ENCODE peak calls at places on chromosome 5, in eight cellular contexts. One of them, this sample, is unnamed.

GRCh38 chr5:179870403-179870903 is 11.8 kb upstream of the MRNIP start:
- DNase-seq in mammary epithelial cell: no peak
- DNase-seq in caudate nucleus: no peak
- DNase-seq in cardiac muscle cell: peak; percentile 98
- DNase-seq in right atrium auricular region: no peak
- DNase-seq in brain microvascular endothelial cell: peak; percentile 11
- DNase-seq in PC-3: peak; percentile 46
- DNase-seq in tibial nerve: no peak
- DNase-seq in this sample: no peak

GRCh38 chr5:177261510-177261909 is 42.0 kb downstream of the RAB24 start:
- DNase-seq in mammary epithelial cell: no peak
- DNase-seq in caudate nucleus: no peak
- DNase-seq in cardiac muscle cell: no peak
- DNase-seq in right atrium auricular region: no peak
- DNase-seq in brain microvascular endothelial cell: no peak
- DNase-seq in PC-3: no peak
- DNase-seq in tibial nerve: no peak
- DNase-seq in this sample: no peak

GRCh38 chr5:81922790-81923398 is 48.9 kb upstream of the ATG10 start:
- DNase-seq in mammary epithelial cell: no peak
- DNase-seq in caudate nucleus: no peak
- DNase-seq in cardiac muscle cell: peak; percentile 42
- DNase-seq in right atrium auricular region: no peak
- DNase-seq in brain microvascular endothelial cell: no peak
- DNase-seq in PC-3: no peak
- DNase-seq in tibial nerve: no peak
- DNase-seq in this sample: no peak

GRCh38 chr5:8633706-8634105 is 764.8 kb downstream of the MTRR start:
- DNase-seq in mammary epithelial cell: peak; percentile 5
- DNase-seq in caudate nucleus: no peak
- DNase-seq in cardiac muscle cell: no peak
- DNase-seq in right atrium auricular region: no peak
- DNase-seq in brain microvascular endothelial cell: peak; percentile 47
- DNase-seq in PC-3: peak; percentile 15
- DNase-seq in tibial nerve: no peak
- DNase-seq in this sample: no peak

GRCh38 chr5:157471709-157472108 is 11.7 kb downstream of the NIPAL4 start:
- DNase-seq in mammary epithelial cell: peak; percentile 25
- DNase-seq in caudate nucleus: no peak
- DNase-seq in cardiac muscle cell: peak; percentile 24
- DNase-seq in right atrium auricular region: no peak
- DNase-seq in brain microvascular endothelial cell: peak; percentile 19
- DNase-seq in PC-3: peak; percentile 72
- DNase-seq in tibial nerve: no peak
- DNase-seq in this sample: no peak

GRCh38 chr5:102801375-102801774 is 46.3 kb downstream of the PAM start:
- DNase-seq in mammary epithelial cell: no peak
- DNase-seq in caudate nucleus: no peak
- DNase-seq in cardiac muscle cell: no peak
- DNase-seq in right atrium auricular region: no peak
- DNase-seq in brain microvascular endothelial cell: no peak
- DNase-seq in PC-3: no peak
- DNase-seq in tibial nerve: no peak
- DNase-seq in this sample: no peak

GRCh38 chr5:118791986-118792734 is 196.2 kb downstream of the DTWD2 start:
- DNase-seq in mammary epithelial cell: peak; percentile 41
- DNase-seq in caudate nucleus: peak; percentile 32
- DNase-seq in cardiac muscle cell: peak; percentile 76
- DNase-seq in right atrium auricular region: peak; percentile 62
- DNase-seq in brain microvascular endothelial cell: peak; percentile 79
- DNase-seq in PC-3: peak; percentile 65
- DNase-seq in tibial nerve: no peak
- DNase-seq in this sample: peak; percentile 13

GRCh38 chr5:2732850-2733249 is 18.6 kb downstream of the IRX2 start:
- DNase-seq in mammary epithelial cell: no peak
- DNase-seq in caudate nucleus: no peak
- DNase-seq in cardiac muscle cell: no peak
- DNase-seq in right atrium auricular region: no peak
- DNase-seq in brain microvascular endothelial cell: no peak
- DNase-seq in PC-3: no peak
- DNase-seq in tibial nerve: no peak
- DNase-seq in this sample: no peak

GRCh38 chr5:95816803-95817202 is 5.7 kb downstream of the GLRX start:
- DNase-seq in mammary epithelial cell: no peak
- DNase-seq in caudate nucleus: no peak
- DNase-seq in cardiac muscle cell: no peak
- DNase-seq in right atrium auricular region: no peak
- DNase-seq in brain microvascular endothelial cell: no peak
- DNase-seq in PC-3: no peak
- DNase-seq in tibial nerve: no peak
- DNase-seq in this sample: no peak

GRCh38 chr5:95816341-95816740 is 6.2 kb downstream of the GLRX start:
- DNase-seq in mammary epithelial cell: no peak
- DNase-seq in caudate nucleus: no peak
- DNase-seq in cardiac muscle cell: no peak
- DNase-seq in right atrium auricular region: no peak
- DNase-seq in brain microvascular endothelial cell: no peak
- DNase-seq in PC-3: no peak
- DNase-seq in tibial nerve: no peak
- DNase-seq in this sample: no peak

GRCh38 chr5:95818181-95819147 is 4.1 kb downstream of the GLRX start:
- DNase-seq in mammary epithelial cell: no peak
- DNase-seq in caudate nucleus: no peak
- DNase-seq in cardiac muscle cell: no peak
- DNase-seq in right atrium auricular region: no peak
- DNase-seq in brain microvascular endothelial cell: no peak
- DNase-seq in PC-3: no peak
- DNase-seq in tibial nerve: no peak
- DNase-seq in this sample: no peak

GRCh38 chr5:95815143-95815729 is 7.3 kb downstream of the GLRX start:
- DNase-seq in mammary epithelial cell: no peak
- DNase-seq in caudate nucleus: no peak
- DNase-seq in cardiac muscle cell: no peak
- DNase-seq in right atrium auricular region: no peak
- DNase-seq in brain microvascular endothelial cell: no peak
- DNase-seq in PC-3: no peak
- DNase-seq in tibial nerve: no peak
- DNase-seq in this sample: no peak

DNA sequence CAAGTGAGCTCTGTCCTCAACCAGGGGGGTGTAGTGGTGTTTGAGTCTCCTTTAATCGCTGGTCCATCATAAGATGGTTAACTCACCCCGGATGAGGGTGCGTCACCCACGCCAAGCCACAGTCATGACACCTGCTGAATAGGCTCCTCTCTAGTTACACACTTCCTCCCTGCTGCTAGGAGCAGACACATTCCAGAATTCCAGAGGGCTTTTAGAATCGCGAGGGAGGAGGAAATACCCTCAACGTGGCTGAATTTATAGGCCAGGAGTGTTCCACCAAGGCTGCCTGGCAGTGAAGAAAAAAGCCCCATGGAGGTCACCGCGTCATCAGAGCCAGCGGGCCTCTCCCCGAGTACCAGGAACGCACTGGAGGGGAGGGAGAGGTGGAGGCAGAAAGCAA is 5.1 kb downstream of the GLRX start:
- DNase-seq in mammary epithelial cell: no peak
- DNase-seq in caudate nucleus: no peak
- DNase-seq in cardiac muscle cell: no peak
- DNase-seq in right atrium auricular region: no peak
- DNase-seq in brain microvascular endothelial cell: peak; percentile 68
- DNase-seq in PC-3: peak; percentile 92
- DNase-seq in tibial nerve: no peak
- DNase-seq in this sample: no peak
- H3K27ac ChIP-seq in mammary epithelial cell: no peak overlapping the region
- H3K27ac ChIP-seq in caudate nucleus: no peak overlapping the region
- H3K27ac ChIP-seq in cardiac muscle cell: peak overlapping the region; percentile 38
- H3K27ac ChIP-seq in right atrium auricular region: peak overlapping the region; percentile 65
- H3K27ac ChIP-seq in brain microvascular endothelial cell: peak overlapping the region; percentile 4
- H3K27ac ChIP-seq in PC-3: peak overlapping the region; percentile 83
- H3K27ac ChIP-seq in tibial nerve: no peak overlapping the region
- H3K27ac ChIP-seq in this sample: no peak overlapping the region

GRCh38 chr5:143673676-143674468 is 138.1 kb upstream of the HMHB1 start:
- DNase-seq in mammary epithelial cell: peak; percentile 29
- DNase-seq in caudate nucleus: no peak
- DNase-seq in cardiac muscle cell: no peak
- DNase-seq in right atrium auricular region: no peak
- DNase-seq in brain microvascular endothelial cell: no peak
- DNase-seq in PC-3: peak; percentile 72
- DNase-seq in tibial nerve: no peak
- DNase-seq in this sample: no peak
- H3K27ac ChIP-seq in mammary epithelial cell: no peak overlapping the region
- H3K27ac ChIP-seq in caudate nucleus: no peak overlapping the region
- H3K27ac ChIP-seq in cardiac muscle cell: no peak overlapping the region
- H3K27ac ChIP-seq in right atrium auricular region: no peak overlapping the region
- H3K27ac ChIP-seq in brain microvascular endothelial cell: no peak overlapping the region
- H3K27ac ChIP-seq in PC-3: peak overlapping the region; percentile 70
- H3K27ac ChIP-seq in tibial nerve: no peak overlapping the region
- H3K27ac ChIP-seq in this sample: no peak overlapping the region

DNA sequence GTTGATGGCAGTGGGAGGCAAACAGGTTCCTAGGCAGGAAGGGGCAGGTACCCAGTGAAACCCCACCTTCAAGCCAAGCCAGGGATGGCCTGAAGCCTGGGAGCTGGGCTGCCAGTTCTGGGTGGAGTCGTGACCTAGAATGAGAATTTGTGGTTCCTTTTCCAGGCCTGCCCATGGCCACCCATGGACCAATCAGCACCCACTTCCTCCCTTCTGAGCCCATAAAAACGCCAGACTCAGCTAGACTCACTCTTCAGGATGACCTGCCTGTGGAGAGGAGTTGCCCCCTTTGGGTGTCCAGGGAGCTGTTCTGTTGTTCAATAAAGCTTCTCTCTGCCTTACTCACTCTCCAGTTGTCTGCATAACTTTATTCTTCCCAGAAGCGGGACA is 144.0 kb upstream of the MRPS30 start:
- DNase-seq in mammary epithelial cell: no peak
- DNase-seq in caudate nucleus: no peak
- DNase-seq in cardiac muscle cell: no peak
- DNase-seq in right atrium auricular region: no peak
- DNase-seq in brain microvascular endothelial cell: no peak
- DNase-seq in PC-3: peak; percentile 7
- DNase-seq in tibial nerve: no peak
- DNase-seq in this sample: no peak
- H3K27ac ChIP-seq in mammary epithelial cell: peak overlapping the region; percentile 53
- H3K27ac ChIP-seq in caudate nucleus: no peak overlapping the region
- H3K27ac ChIP-seq in cardiac muscle cell: no peak overlapping the region
- H3K27ac ChIP-seq in right atrium auricular region: no peak overlapping the region
- H3K27ac ChIP-seq in brain microvascular endothelial cell: no peak overlapping the region
- H3K27ac ChIP-seq in PC-3: peak overlapping the region; percentile 67
- H3K27ac ChIP-seq in tibial nerve: no peak overlapping the region
- H3K27ac ChIP-seq in this sample: no peak overlapping the region

GRCh38 chr5:59522201-59522831 is 371.2 kb downstream of the PDE4D start:
- DNase-seq in mammary epithelial cell: peak; percentile 81
- DNase-seq in caudate nucleus: no peak
- DNase-seq in cardiac muscle cell: no peak
- DNase-seq in right atrium auricular region: no peak
- DNase-seq in brain microvascular endothelial cell: no peak
- DNase-seq in PC-3: peak; percentile 60
- DNase-seq in tibial nerve: no peak
- DNase-seq in this sample: no peak
- H3K27ac ChIP-seq in mammary epithelial cell: no peak overlapping the region
- H3K27ac ChIP-seq in caudate nucleus: no peak overlapping the region
- H3K27ac ChIP-seq in cardiac muscle cell: no peak overlapping the region
- H3K27ac ChIP-seq in right atrium auricular region: no peak overlapping the region
- H3K27ac ChIP-seq in brain microvascular endothelial cell: no peak overlapping the region
- H3K27ac ChIP-seq in PC-3: peak overlapping the region; percentile 58
- H3K27ac ChIP-seq in tibial nerve: no peak overlapping the region
- H3K27ac ChIP-seq in this sample: no peak overlapping the region